ENCODE peak calls at places on chromosomes 1 and 21, in six cellular contexts. M is AG04449, A is dorsolateral prefrontal cortex, T is fibroblast of lung, U is A549, H is sigmoid colon. J is an unnamed sample.

GRCh38 chr21:33434770-33435360 is 31.7 kb downstream of the IFNGR2 start:
- DNase-seq in M (peak), A (no peak), T (peak), U (peak), H (no peak), J (peak)

GRCh38 chr1:67626495-67627235 is 58.3 kb upstream of the GADD45A start:
- DNase-seq in M (peak), A (no peak), T (peak), U (no peak), H (no peak), J (no peak)

GRCh38 chr21:45472445-45473365 is 67.7 kb downstream of the COL18A1 start:
- DNase-seq in M (no peak), A (no peak), T (no peak), U (no peak), H (no peak), J (no peak)

GRCh38 chr1:201561195-201561564 is 22.3 kb downstream of the NAV1 start:
- DNase-seq in M (no peak), A (no peak), T (no peak), U (no peak), H (no peak), J (no peak)

GRCh38 chr1:107897428-107898339 is 67.3 kb downstream of the VAV3 start:
- DNase-seq in M (no peak), A (no peak), T (no peak), U (no peak), H (no peak), J (no peak)

GRCh38 chr1:75412616-75413015 is 198.3 kb downstream of the SLC44A5 start:
- DNase-seq in M (no peak), A (no peak), T (peak), U (no peak), H (no peak), J (no peak)

GRCh38 chr1:233183226-233184020 is 112.1 kb downstream of the PCNX2 start:
- DNase-seq in M (no peak), A (no peak), T (peak), U (no peak), H (no peak), J (no peak)

GRCh38 chr1:203017061-203017460 is 9.2 kb upstream of the PPFIA4 start:
- DNase-seq in M (no peak), A (no peak), T (no peak), U (no peak), H (no peak), J (no peak)

GRCh38 chr1:156475568-156476500 is 24.7 kb downstream of the MEF2D start:
- DNase-seq in M (no peak), A (peak), T (peak), U (no peak), H (peak), J (peak)

GRCh38 chr1:214864896-214865688 is 217.4 kb upstream of the KCNK2 start:
- DNase-seq in M (no peak), A (no peak), T (peak), U (no peak), H (no peak), J (no peak)

GRCh38 chr1:70706381-70707173 is 295.5 kb downstream of the CTH start:
- DNase-seq in M (no peak), A (no peak), T (no peak), U (no peak), H (no peak), J (no peak)

GRCh38 chr1:99266731-99267130 is 2.4 kb downstream of the PLPPR4 start:
- DNase-seq in M (peak), A (no peak), T (peak), U (no peak), H (no peak), J (peak)

GRCh38 chr1:229410692-229411433 is 23.0 kb downstream of the ACTA1 start:
- DNase-seq in M (no peak), A (peak), T (peak), U (peak), H (peak), J (peak)

GRCh38 chr1:203278087-203278884 is 27.0 kb upstream of the BTG2 start:
- DNase-seq in M (peak), A (peak), T (peak), U (no peak), H (peak), J (peak)

GRCh38 chr1:34974626-34975025 is 10.5 kb downstream of the TMEM35B start:
- DNase-seq in M (no peak), A (no peak), T (no peak), U (no peak), H (no peak), J (no peak)

GRCh38 chr1:234613992-234614584 is 4.1 kb upstream of the IRF2BP2 start:
- DNase-seq in M (no peak), A (no peak), T (peak), U (no peak), H (no peak), J (no peak)
- H3K4me3 ChIP-seq in M (no peak), A (no peak), T (no peak), U (peak), H (no peak), J (no peak)

GRCh38 chr1:95368178-95368577 is 134.2 kb downstream of the RWDD3 start:
- DNase-seq in M (no peak), A (no peak), T (no peak), U (no peak), H (no peak), J (no peak)

GRCh38 chr1:95371666-95372320 is 137.8 kb downstream of the RWDD3 start:
- DNase-seq in M (no peak), A (no peak), T (no peak), U (no peak), H (no peak), J (no peak)

GRCh38 chr1:95366498-95366897 is 132.5 kb downstream of the RWDD3 start:
- DNase-seq in M (no peak), A (no peak), T (no peak), U (no peak), H (no peak), J (no peak)

GRCh38 chr1:95369985-95370670 is 136.1 kb downstream of the RWDD3 start:
- DNase-seq in M (no peak), A (no peak), T (no peak), U (no peak), H (no peak), J (no peak)

GRCh38 chr1:95370671-95370992 is 136.6 kb downstream of the RWDD3 start:
- DNase-seq in M (no peak), A (no peak), T (no peak), U (no peak), H (no peak), J (no peak)
- H3K4me3 ChIP-seq in M (no peak), A (no peak), T (no peak), U (no peak), H (no peak), J (no peak)

GRCh38 chr21:29080454-29080930 is 7.0 kb upstream of the CCT8 start:
- DNase-seq in M (no peak), A (no peak), T (peak), U (no peak), H (no peak), J (no peak)
- H3K4me3 ChIP-seq in M (no peak), A (no peak), T (no peak), U (no peak), H (no peak), J (no peak)

GRCh38 chr1:243490748-243491686 is 235.2 kb downstream of the SDCCAG8 start:
- DNase-seq in M (peak), A (no peak), T (peak), U (no peak), H (peak), J (peak)
- H3K4me3 ChIP-seq in M (no peak), A (no peak), T (no peak), U (no peak), H (no peak), J (no peak)

DNA sequence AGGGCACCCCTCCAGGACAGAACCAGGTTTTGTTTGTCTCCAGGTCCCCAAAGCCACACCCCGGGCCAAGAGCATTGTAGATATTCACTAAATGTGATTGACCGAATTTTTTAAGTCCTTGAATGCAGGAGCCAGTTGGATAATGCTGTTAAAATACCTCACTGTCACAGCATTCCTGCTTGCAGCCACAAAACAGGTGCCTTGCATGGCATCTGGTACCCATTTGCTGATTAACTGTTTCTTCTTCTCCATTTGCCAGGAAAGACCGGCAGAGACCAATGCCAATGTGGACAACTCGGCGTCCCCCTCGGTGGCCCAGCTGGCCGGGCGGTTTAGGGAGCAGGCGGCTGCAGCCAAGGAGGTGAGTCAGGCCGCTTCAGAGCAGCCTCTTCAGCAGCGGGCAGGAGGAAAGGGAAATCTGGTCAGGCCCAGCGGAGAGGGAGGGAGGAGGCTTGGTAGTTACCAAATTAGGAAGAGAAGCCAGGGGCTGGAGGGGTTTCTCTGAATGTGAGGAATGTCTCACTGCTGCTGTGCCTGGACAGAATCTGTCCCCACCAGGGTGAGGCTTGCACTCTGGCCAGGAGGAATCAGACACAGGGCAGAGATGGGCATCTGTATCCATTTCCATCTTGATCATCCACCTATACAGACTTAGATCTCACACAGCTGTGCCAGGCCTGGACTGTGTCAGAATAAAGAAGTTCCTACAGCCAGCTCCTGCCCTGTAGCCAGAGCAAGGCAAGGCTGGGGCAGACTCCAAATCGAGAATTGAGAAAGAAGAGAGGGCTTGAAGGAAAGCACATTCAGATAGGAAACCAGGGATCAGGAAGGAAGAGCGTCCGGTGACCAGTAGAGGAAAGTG is 37.9 kb upstream of the MPZL1 start:
- DNase-seq in M (no peak), A (no peak), T (peak), U (no peak), H (peak), J (no peak)
- H3K4me3 ChIP-seq in M (no peak), A (no peak), T (no peak), U (no peak), H (no peak), J (no peak)

DNA sequence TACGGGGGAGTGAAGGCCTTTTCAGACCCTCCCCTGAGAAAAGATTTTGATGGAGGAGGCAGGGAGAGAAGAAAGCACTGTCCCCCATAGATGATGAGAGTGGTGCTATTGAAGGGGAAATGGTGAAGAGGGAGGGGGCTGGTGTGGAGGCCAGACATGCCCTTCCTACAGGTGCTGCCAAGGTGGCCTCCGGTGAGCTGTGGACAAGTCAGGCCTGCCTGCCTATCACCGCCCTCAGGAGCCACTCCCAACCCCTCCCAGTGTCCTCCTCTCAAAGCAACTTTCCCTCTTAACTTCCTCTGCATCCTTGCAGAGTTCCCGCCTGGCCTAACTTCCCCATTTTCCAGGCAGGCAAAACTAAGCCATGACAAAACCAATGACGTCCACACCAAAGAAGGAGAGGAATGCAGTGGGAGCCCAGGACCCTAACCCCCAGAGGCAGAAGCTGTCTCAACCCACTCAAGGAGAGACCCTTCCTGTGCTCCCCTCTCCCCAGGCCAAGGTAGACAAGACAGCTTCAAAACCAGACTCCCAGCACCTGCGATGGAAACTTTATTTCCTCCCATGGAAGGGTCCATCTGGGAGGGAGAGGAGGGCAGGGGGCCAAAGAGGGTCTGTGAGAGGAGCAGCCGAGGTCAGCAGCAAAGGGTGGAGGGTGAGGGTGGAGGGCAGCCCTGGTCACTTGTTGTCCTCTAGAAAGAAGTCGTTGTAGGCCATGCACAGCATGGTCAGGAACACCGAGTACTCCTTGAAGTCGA is 1.0 kb upstream of the S100A6 start:
- DNase-seq in M (no peak), A (no peak), T (no peak), U (no peak), H (peak), J (no peak)
- H3K4me3 ChIP-seq in M (peak), A (peak), T (peak), U (peak), H (peak), J (peak)

DNA sequence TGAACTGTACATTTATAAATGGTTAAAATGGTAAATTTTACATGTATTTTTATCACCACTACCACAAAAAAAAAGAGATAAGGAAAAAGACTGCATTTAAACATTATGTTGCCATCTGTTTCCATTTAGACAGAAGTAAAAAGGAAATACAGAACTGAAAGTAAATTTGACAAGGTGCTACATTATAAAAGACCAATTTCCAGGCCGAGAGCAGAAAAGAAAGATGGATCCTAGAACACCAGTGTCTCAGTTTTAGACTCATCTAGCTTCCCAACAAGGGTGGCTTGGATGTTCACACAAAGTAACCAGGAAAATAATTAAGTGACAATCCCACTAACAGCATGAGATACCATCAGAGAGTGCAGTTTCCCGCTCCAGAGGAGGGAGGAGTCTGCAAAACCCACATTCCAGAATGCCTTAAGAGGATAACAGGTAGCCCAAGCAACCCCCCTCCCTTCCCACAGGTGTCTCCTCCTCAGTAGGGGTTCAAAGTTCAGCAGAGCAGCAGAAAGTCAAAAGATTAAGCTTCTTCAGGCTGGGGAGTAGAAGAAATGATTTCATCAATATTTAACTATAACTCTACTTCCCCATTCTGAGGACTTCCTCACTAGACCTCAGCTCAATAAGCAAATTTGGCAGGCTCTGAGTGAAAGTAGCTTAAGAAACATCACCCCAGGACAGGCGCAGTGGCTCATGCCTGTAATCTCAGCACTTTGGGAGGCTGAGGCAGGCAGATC is 11.8 kb downstream of the TPM3 start:
- DNase-seq in M (no peak), A (no peak), T (no peak), U (no peak), H (no peak), J (no peak)
- H3K4me3 ChIP-seq in M (no peak), A (no peak), T (no peak), U (no peak), H (no peak), J (no peak)

GRCh38 chr1:227945891-227946623 is 1.7 kb downstream of the WNT9A start:
- DNase-seq in M (no peak), A (no peak), T (peak), U (peak), H (peak), J (peak)
- H3K4me3 ChIP-seq in M (peak), A (no peak), T (peak), U (peak), H (peak), J (peak)

GRCh38 chr1:198932351-198932991 is 293.6 kb downstream of the PTPRC start:
- DNase-seq in M (no peak), A (no peak), T (peak), U (no peak), H (no peak), J (no peak)

GRCh38 chr1:198929111-198929604 is 290.3 kb downstream of the PTPRC start:
- DNase-seq in M (no peak), A (no peak), T (no peak), U (no peak), H (no peak), J (no peak)

GRCh38 chr1:198927129-198927528 is 288.3 kb downstream of the PTPRC start:
- DNase-seq in M (no peak), A (no peak), T (no peak), U (no peak), H (no peak), J (no peak)

GRCh38 chr1:198933506-198933905 is 294.7 kb downstream of the PTPRC start:
- DNase-seq in M (no peak), A (no peak), T (no peak), U (no peak), H (no peak), J (no peak)

DNA sequence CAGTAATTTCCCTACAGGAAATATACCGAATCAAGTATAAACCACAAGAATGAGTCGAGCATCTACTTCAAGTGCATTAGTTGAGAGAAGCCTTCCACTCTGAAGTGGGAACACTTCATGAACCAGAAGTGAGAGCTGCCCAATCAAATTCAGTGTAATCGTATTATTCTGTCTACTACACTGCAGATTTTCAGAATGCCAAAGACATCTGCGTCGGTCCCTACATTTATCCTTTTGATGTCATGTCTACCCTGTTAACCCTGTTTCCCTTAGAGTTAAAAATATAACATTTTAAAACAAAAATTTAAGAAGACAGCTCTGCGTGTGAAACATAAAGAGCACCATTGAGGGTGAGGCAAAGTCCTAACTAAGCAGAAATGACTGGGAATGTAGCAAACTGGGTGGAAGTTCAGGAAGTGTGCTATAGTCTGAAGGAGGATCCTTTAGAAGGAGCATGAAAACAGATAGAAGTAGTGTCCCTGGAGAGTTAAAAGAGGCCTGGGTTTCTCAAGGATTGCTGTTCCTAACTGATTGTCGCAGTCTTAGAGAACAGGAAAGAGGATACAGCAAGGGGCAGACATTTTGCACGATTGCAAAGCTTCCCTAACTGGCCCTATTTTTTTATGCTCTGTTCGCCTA is 291.2 kb downstream of the PTPRC start:
- DNase-seq in M (no peak), A (no peak), T (peak), U (no peak), H (no peak), J (no peak)
- H3K4me3 ChIP-seq in M (peak), A (peak), T (peak), U (peak), H (peak), J (peak)

GRCh38 chr1:220786057-220786336 is 716 bp upstream of the MTARC1 start:
- DNase-seq in M (no peak), A (peak), T (no peak), U (no peak), H (no peak), J (no peak)
- H3K4me3 ChIP-seq in M (peak), A (peak), T (no peak), U (no peak), H (peak), J (no peak)